ENCODE peak calls at places on chromosomes 7 and 10, in seven cellular contexts. One of them, this sample, is unnamed.

GRCh38 chr7:157446322-157446721 is 109.5 kb downstream of the DNAJB6 start:
- DNase-seq in Right ventricle myocardium superior: no peak
- DNase-seq in NCI-H2171: no peak
- DNase-seq in ovary: no peak
- DNase-seq in stimulated activated CD4-positive, alpha-beta T cell treated with anti-CD3 and anti-CD28 coated beads, Interleukin-1b, Interleukin-23, amount 100 ng/mL, for 48 hours: no peak
- DNase-seq in naive B cell: no peak
- DNase-seq in body of pancreas: no peak
- DNase-seq in this sample: no peak

GRCh38 chr10:101493249-101493648 is 94.8 kb downstream of the POLL start:
- DNase-seq in Right ventricle myocardium superior: no peak
- DNase-seq in NCI-H2171: no peak
- DNase-seq in ovary: no peak
- DNase-seq in stimulated activated CD4-positive, alpha-beta T cell treated with anti-CD3 and anti-CD28 coated beads, Interleukin-1b, Interleukin-23, amount 100 ng/mL, for 48 hours: no peak
- DNase-seq in naive B cell: no peak
- DNase-seq in body of pancreas: no peak
- DNase-seq in this sample: no peak

GRCh38 chr7:16728811-16729210 is 24.7 kb upstream of the TSPAN13 start:
- DNase-seq in Right ventricle myocardium superior: no peak
- DNase-seq in NCI-H2171: no peak
- DNase-seq in ovary: no peak
- DNase-seq in stimulated activated CD4-positive, alpha-beta T cell treated with anti-CD3 and anti-CD28 coated beads, Interleukin-1b, Interleukin-23, amount 100 ng/mL, for 48 hours: no peak
- DNase-seq in naive B cell: no peak
- DNase-seq in body of pancreas: no peak
- DNase-seq in this sample: no peak

GRCh38 chr10:14953452-14954000 is 370 bp downstream of the DCLRE1C start:
- DNase-seq in Right ventricle myocardium superior: peak
- DNase-seq in NCI-H2171: no peak
- DNase-seq in ovary: no peak
- DNase-seq in stimulated activated CD4-positive, alpha-beta T cell treated with anti-CD3 and anti-CD28 coated beads, Interleukin-1b, Interleukin-23, amount 100 ng/mL, for 48 hours: no peak
- DNase-seq in naive B cell: no peak
- DNase-seq in body of pancreas: peak
- DNase-seq in this sample: peak

GRCh38 chr10:17578603-17579002 is 38.6 kb downstream of the HACD1 start:
- DNase-seq in Right ventricle myocardium superior: no peak
- DNase-seq in NCI-H2171: no peak
- DNase-seq in ovary: no peak
- DNase-seq in stimulated activated CD4-positive, alpha-beta T cell treated with anti-CD3 and anti-CD28 coated beads, Interleukin-1b, Interleukin-23, amount 100 ng/mL, for 48 hours: no peak
- DNase-seq in naive B cell: no peak
- DNase-seq in body of pancreas: no peak
- DNase-seq in this sample: no peak

GRCh38 chr7:22219739-22220493 is 137.0 kb downstream of the RAPGEF5 start:
- DNase-seq in Right ventricle myocardium superior: no peak
- DNase-seq in NCI-H2171: no peak
- DNase-seq in ovary: no peak
- DNase-seq in stimulated activated CD4-positive, alpha-beta T cell treated with anti-CD3 and anti-CD28 coated beads, Interleukin-1b, Interleukin-23, amount 100 ng/mL, for 48 hours: no peak
- DNase-seq in naive B cell: no peak
- DNase-seq in body of pancreas: no peak
- DNase-seq in this sample: no peak

GRCh38 chr10:127578628-127579305 is 29.7 kb downstream of the NPS start:
- DNase-seq in Right ventricle myocardium superior: no peak
- DNase-seq in NCI-H2171: no peak
- DNase-seq in ovary: no peak
- DNase-seq in stimulated activated CD4-positive, alpha-beta T cell treated with anti-CD3 and anti-CD28 coated beads, Interleukin-1b, Interleukin-23, amount 100 ng/mL, for 48 hours: no peak
- DNase-seq in naive B cell: no peak
- DNase-seq in body of pancreas: no peak
- DNase-seq in this sample: no peak

GRCh38 chr10:21990449-21990848 is 13.1 kb downstream of the DNAJC1 start:
- DNase-seq in Right ventricle myocardium superior: no peak
- DNase-seq in NCI-H2171: no peak
- DNase-seq in ovary: no peak
- DNase-seq in stimulated activated CD4-positive, alpha-beta T cell treated with anti-CD3 and anti-CD28 coated beads, Interleukin-1b, Interleukin-23, amount 100 ng/mL, for 48 hours: no peak
- DNase-seq in naive B cell: no peak
- DNase-seq in body of pancreas: no peak
- DNase-seq in this sample: no peak

GRCh38 chr10:7986851-7987250 is 67.6 kb upstream of the GATA3 start:
- DNase-seq in Right ventricle myocardium superior: no peak
- DNase-seq in NCI-H2171: no peak
- DNase-seq in ovary: no peak
- DNase-seq in stimulated activated CD4-positive, alpha-beta T cell treated with anti-CD3 and anti-CD28 coated beads, Interleukin-1b, Interleukin-23, amount 100 ng/mL, for 48 hours: no peak
- DNase-seq in naive B cell: no peak
- DNase-seq in body of pancreas: no peak
- DNase-seq in this sample: no peak

GRCh38 chr7:133698127-133698526 is 429.0 kb upstream of the LRGUK start:
- DNase-seq in Right ventricle myocardium superior: no peak
- DNase-seq in NCI-H2171: no peak
- DNase-seq in ovary: no peak
- DNase-seq in stimulated activated CD4-positive, alpha-beta T cell treated with anti-CD3 and anti-CD28 coated beads, Interleukin-1b, Interleukin-23, amount 100 ng/mL, for 48 hours: no peak
- DNase-seq in naive B cell: no peak
- DNase-seq in body of pancreas: no peak
- DNase-seq in this sample: no peak

GRCh38 chr10:34967411-34967880 is 122.7 kb downstream of the CUL2 start:
- DNase-seq in Right ventricle myocardium superior: peak
- DNase-seq in NCI-H2171: no peak
- DNase-seq in ovary: peak
- DNase-seq in stimulated activated CD4-positive, alpha-beta T cell treated with anti-CD3 and anti-CD28 coated beads, Interleukin-1b, Interleukin-23, amount 100 ng/mL, for 48 hours: no peak
- DNase-seq in naive B cell: no peak
- DNase-seq in body of pancreas: peak
- DNase-seq in this sample: no peak

GRCh38 chr7:49774459-49775064 is 1.1 kb downstream of the VWC2 start:
- DNase-seq in Right ventricle myocardium superior: peak
- DNase-seq in NCI-H2171: no peak
- DNase-seq in ovary: no peak
- DNase-seq in stimulated activated CD4-positive, alpha-beta T cell treated with anti-CD3 and anti-CD28 coated beads, Interleukin-1b, Interleukin-23, amount 100 ng/mL, for 48 hours: no peak
- DNase-seq in naive B cell: no peak
- DNase-seq in body of pancreas: no peak
- DNase-seq in this sample: no peak

GRCh38 chr7:19919156-19920085 is 146.0 kb upstream of the TMEM196 start:
- DNase-seq in Right ventricle myocardium superior: no peak
- DNase-seq in NCI-H2171: no peak
- DNase-seq in ovary: no peak
- DNase-seq in stimulated activated CD4-positive, alpha-beta T cell treated with anti-CD3 and anti-CD28 coated beads, Interleukin-1b, Interleukin-23, amount 100 ng/mL, for 48 hours: no peak
- DNase-seq in naive B cell: no peak
- DNase-seq in body of pancreas: no peak
- DNase-seq in this sample: no peak

GRCh38 chr7:128409435-128410091 is at the start of gene IMPDH1:
- DNase-seq in Right ventricle myocardium superior: peak
- DNase-seq in NCI-H2171: peak
- DNase-seq in ovary: peak
- DNase-seq in stimulated activated CD4-positive, alpha-beta T cell treated with anti-CD3 and anti-CD28 coated beads, Interleukin-1b, Interleukin-23, amount 100 ng/mL, for 48 hours: peak
- DNase-seq in naive B cell: peak
- DNase-seq in body of pancreas: peak
- DNase-seq in this sample: peak

GRCh38 chr10:42960491-42961155 is 116.2 kb upstream of the RET start:
- DNase-seq in Right ventricle myocardium superior: peak
- DNase-seq in NCI-H2171: no peak
- DNase-seq in ovary: no peak
- DNase-seq in stimulated activated CD4-positive, alpha-beta T cell treated with anti-CD3 and anti-CD28 coated beads, Interleukin-1b, Interleukin-23, amount 100 ng/mL, for 48 hours: no peak
- DNase-seq in naive B cell: no peak
- DNase-seq in body of pancreas: no peak
- DNase-seq in this sample: peak

GRCh38 chr7:98479318-98479717 is 78.4 kb upstream of the BAIAP2L1 start:
- DNase-seq in Right ventricle myocardium superior: no peak
- DNase-seq in NCI-H2171: no peak
- DNase-seq in ovary: no peak
- DNase-seq in stimulated activated CD4-positive, alpha-beta T cell treated with anti-CD3 and anti-CD28 coated beads, Interleukin-1b, Interleukin-23, amount 100 ng/mL, for 48 hours: no peak
- DNase-seq in naive B cell: no peak
- DNase-seq in body of pancreas: no peak
- DNase-seq in this sample: no peak

GRCh38 chr10:42953684-42954674 is 122.9 kb upstream of the RET start:
- DNase-seq in Right ventricle myocardium superior: peak
- DNase-seq in NCI-H2171: no peak
- DNase-seq in ovary: no peak
- DNase-seq in stimulated activated CD4-positive, alpha-beta T cell treated with anti-CD3 and anti-CD28 coated beads, Interleukin-1b, Interleukin-23, amount 100 ng/mL, for 48 hours: no peak
- DNase-seq in naive B cell: no peak
- DNase-seq in body of pancreas: no peak
- DNase-seq in this sample: no peak

GRCh38 chr10:67804395-67804678 is 33.7 kb downstream of the DNAJC12 start:
- DNase-seq in Right ventricle myocardium superior: no peak
- DNase-seq in NCI-H2171: no peak
- DNase-seq in ovary: no peak
- DNase-seq in stimulated activated CD4-positive, alpha-beta T cell treated with anti-CD3 and anti-CD28 coated beads, Interleukin-1b, Interleukin-23, amount 100 ng/mL, for 48 hours: no peak
- DNase-seq in naive B cell: no peak
- DNase-seq in body of pancreas: peak
- DNase-seq in this sample: no peak

GRCh38 chr7:80147543-80148376 is 13.1 kb downstream of the GNAI1 start:
- DNase-seq in Right ventricle myocardium superior: no peak
- DNase-seq in NCI-H2171: no peak
- DNase-seq in ovary: no peak
- DNase-seq in stimulated activated CD4-positive, alpha-beta T cell treated with anti-CD3 and anti-CD28 coated beads, Interleukin-1b, Interleukin-23, amount 100 ng/mL, for 48 hours: no peak
- DNase-seq in naive B cell: no peak
- DNase-seq in body of pancreas: no peak
- DNase-seq in this sample: no peak

GRCh38 chr7:65477326-65477725 is 103.7 kb downstream of the ZNF92 start:
- DNase-seq in Right ventricle myocardium superior: no peak
- DNase-seq in NCI-H2171: peak
- DNase-seq in ovary: no peak
- DNase-seq in stimulated activated CD4-positive, alpha-beta T cell treated with anti-CD3 and anti-CD28 coated beads, Interleukin-1b, Interleukin-23, amount 100 ng/mL, for 48 hours: no peak
- DNase-seq in naive B cell: no peak
- DNase-seq in body of pancreas: peak
- DNase-seq in this sample: no peak

GRCh38 chr7:55590517-55591281 is 18.4 kb upstream of the VOPP1 start:
- DNase-seq in Right ventricle myocardium superior: no peak
- DNase-seq in NCI-H2171: no peak
- DNase-seq in ovary: no peak
- DNase-seq in stimulated activated CD4-positive, alpha-beta T cell treated with anti-CD3 and anti-CD28 coated beads, Interleukin-1b, Interleukin-23, amount 100 ng/mL, for 48 hours: no peak
- DNase-seq in naive B cell: no peak
- DNase-seq in body of pancreas: no peak
- DNase-seq in this sample: no peak

GRCh38 chr7:116583653-116584052 is 58.8 kb downstream of the CAV1 start:
- DNase-seq in Right ventricle myocardium superior: no peak
- DNase-seq in NCI-H2171: no peak
- DNase-seq in ovary: no peak
- DNase-seq in stimulated activated CD4-positive, alpha-beta T cell treated with anti-CD3 and anti-CD28 coated beads, Interleukin-1b, Interleukin-23, amount 100 ng/mL, for 48 hours: peak
- DNase-seq in naive B cell: peak
- DNase-seq in body of pancreas: no peak
- DNase-seq in this sample: no peak

GRCh38 chr7:134787720-134788119 is 8.3 kb downstream of the CALD1 start:
- DNase-seq in Right ventricle myocardium superior: no peak
- DNase-seq in NCI-H2171: no peak
- DNase-seq in ovary: no peak
- DNase-seq in stimulated activated CD4-positive, alpha-beta T cell treated with anti-CD3 and anti-CD28 coated beads, Interleukin-1b, Interleukin-23, amount 100 ng/mL, for 48 hours: no peak
- DNase-seq in naive B cell: no peak
- DNase-seq in body of pancreas: no peak
- DNase-seq in this sample: no peak

GRCh38 chr7:16268821-16269768 is 152.2 kb downstream of the CRPPA start:
- DNase-seq in Right ventricle myocardium superior: no peak
- DNase-seq in NCI-H2171: no peak
- DNase-seq in ovary: no peak
- DNase-seq in stimulated activated CD4-positive, alpha-beta T cell treated with anti-CD3 and anti-CD28 coated beads, Interleukin-1b, Interleukin-23, amount 100 ng/mL, for 48 hours: no peak
- DNase-seq in naive B cell: no peak
- DNase-seq in body of pancreas: no peak
- DNase-seq in this sample: peak

GRCh38 chr10:69180525-69181204 is 631 bp downstream of the SUPV3L1 start:
- DNase-seq in Right ventricle myocardium superior: peak
- DNase-seq in NCI-H2171: no peak
- DNase-seq in ovary: no peak
- DNase-seq in stimulated activated CD4-positive, alpha-beta T cell treated with anti-CD3 and anti-CD28 coated beads, Interleukin-1b, Interleukin-23, amount 100 ng/mL, for 48 hours: peak
- DNase-seq in naive B cell: no peak
- DNase-seq in body of pancreas: no peak
- DNase-seq in this sample: peak

GRCh38 chr10:70232155-70232858 is 922 bp downstream of the PPA1 start:
- DNase-seq in Right ventricle myocardium superior: peak
- DNase-seq in NCI-H2171: peak
- DNase-seq in ovary: peak
- DNase-seq in stimulated activated CD4-positive, alpha-beta T cell treated with anti-CD3 and anti-CD28 coated beads, Interleukin-1b, Interleukin-23, amount 100 ng/mL, for 48 hours: peak
- DNase-seq in naive B cell: no peak
- DNase-seq in body of pancreas: peak
- DNase-seq in this sample: peak

GRCh38 chr10:69315100-69315542 is 36.8 kb downstream of the HK1 start:
- DNase-seq in Right ventricle myocardium superior: no peak
- DNase-seq in NCI-H2171: no peak
- DNase-seq in ovary: no peak
- DNase-seq in stimulated activated CD4-positive, alpha-beta T cell treated with anti-CD3 and anti-CD28 coated beads, Interleukin-1b, Interleukin-23, amount 100 ng/mL, for 48 hours: no peak
- DNase-seq in naive B cell: no peak
- DNase-seq in body of pancreas: no peak
- DNase-seq in this sample: no peak

GRCh38 chr10:129467346-129468119 is 492 bp downstream of the MGMT start:
- DNase-seq in Right ventricle myocardium superior: peak
- DNase-seq in NCI-H2171: no peak
- DNase-seq in ovary: no peak
- DNase-seq in stimulated activated CD4-positive, alpha-beta T cell treated with anti-CD3 and anti-CD28 coated beads, Interleukin-1b, Interleukin-23, amount 100 ng/mL, for 48 hours: no peak
- DNase-seq in naive B cell: no peak
- DNase-seq in body of pancreas: peak
- DNase-seq in this sample: no peak

GRCh38 chr7:88020953-88021650 is 87.1 kb downstream of the ADAM22 start:
- DNase-seq in Right ventricle myocardium superior: no peak
- DNase-seq in NCI-H2171: no peak
- DNase-seq in ovary: no peak
- DNase-seq in stimulated activated CD4-positive, alpha-beta T cell treated with anti-CD3 and anti-CD28 coated beads, Interleukin-1b, Interleukin-23, amount 100 ng/mL, for 48 hours: no peak
- DNase-seq in naive B cell: no peak
- DNase-seq in body of pancreas: no peak
- DNase-seq in this sample: no peak

GRCh38 chr7:111029141-111029572 is 61.8 kb upstream of the LRRN3 start:
- DNase-seq in Right ventricle myocardium superior: no peak
- DNase-seq in NCI-H2171: no peak
- DNase-seq in ovary: no peak
- DNase-seq in stimulated activated CD4-positive, alpha-beta T cell treated with anti-CD3 and anti-CD28 coated beads, Interleukin-1b, Interleukin-23, amount 100 ng/mL, for 48 hours: no peak
- DNase-seq in naive B cell: no peak
- DNase-seq in body of pancreas: no peak
- DNase-seq in this sample: no peak

GRCh38 chr7:139341776-139342244 is 673 bp downstream of the FMC1 start:
- DNase-seq in Right ventricle myocardium superior: no peak
- DNase-seq in NCI-H2171: no peak
- DNase-seq in ovary: no peak
- DNase-seq in stimulated activated CD4-positive, alpha-beta T cell treated with anti-CD3 and anti-CD28 coated beads, Interleukin-1b, Interleukin-23, amount 100 ng/mL, for 48 hours: no peak
- DNase-seq in naive B cell: no peak
- DNase-seq in body of pancreas: no peak
- DNase-seq in this sample: peak

GRCh38 chr10:97454330-97455036 is 8.5 kb downstream of the ZDHHC16 start:
- DNase-seq in Right ventricle myocardium superior: no peak
- DNase-seq in NCI-H2171: no peak
- DNase-seq in ovary: peak
- DNase-seq in stimulated activated CD4-positive, alpha-beta T cell treated with anti-CD3 and anti-CD28 coated beads, Interleukin-1b, Interleukin-23, amount 100 ng/mL, for 48 hours: no peak
- DNase-seq in naive B cell: no peak
- DNase-seq in body of pancreas: peak
- DNase-seq in this sample: no peak

GRCh38 chr7:150503155-150503554 is 11.5 kb upstream of the GIMAP7 start:
- DNase-seq in Right ventricle myocardium superior: no peak
- DNase-seq in NCI-H2171: no peak
- DNase-seq in ovary: no peak
- DNase-seq in stimulated activated CD4-positive, alpha-beta T cell treated with anti-CD3 and anti-CD28 coated beads, Interleukin-1b, Interleukin-23, amount 100 ng/mL, for 48 hours: no peak
- DNase-seq in naive B cell: no peak
- DNase-seq in body of pancreas: no peak
- DNase-seq in this sample: no peak

GRCh38 chr7:80681272-80681885 is 42.9 kb downstream of the CD36 start:
- DNase-seq in Right ventricle myocardium superior: no peak
- DNase-seq in NCI-H2171: no peak
- DNase-seq in ovary: no peak
- DNase-seq in stimulated activated CD4-positive, alpha-beta T cell treated with anti-CD3 and anti-CD28 coated beads, Interleukin-1b, Interleukin-23, amount 100 ng/mL, for 48 hours: no peak
- DNase-seq in naive B cell: no peak
- DNase-seq in body of pancreas: no peak
- DNase-seq in this sample: no peak

GRCh38 chr10:16856092-16856491 is 38.9 kb upstream of the RSU1 start:
- DNase-seq in Right ventricle myocardium superior: no peak
- DNase-seq in NCI-H2171: no peak
- DNase-seq in ovary: no peak
- DNase-seq in stimulated activated CD4-positive, alpha-beta T cell treated with anti-CD3 and anti-CD28 coated beads, Interleukin-1b, Interleukin-23, amount 100 ng/mL, for 48 hours: no peak
- DNase-seq in naive B cell: no peak
- DNase-seq in body of pancreas: no peak
- DNase-seq in this sample: no peak

GRCh38 chr10:8331387-8331786 is 276.9 kb downstream of the GATA3 start:
- DNase-seq in Right ventricle myocardium superior: no peak
- DNase-seq in NCI-H2171: no peak
- DNase-seq in ovary: no peak
- DNase-seq in stimulated activated CD4-positive, alpha-beta T cell treated with anti-CD3 and anti-CD28 coated beads, Interleukin-1b, Interleukin-23, amount 100 ng/mL, for 48 hours: no peak
- DNase-seq in naive B cell: no peak
- DNase-seq in body of pancreas: no peak
- DNase-seq in this sample: no peak

GRCh38 chr7:148458263-148458662 is 132.3 kb upstream of the C7orf33 start:
- DNase-seq in Right ventricle myocardium superior: no peak
- DNase-seq in NCI-H2171: no peak
- DNase-seq in ovary: no peak
- DNase-seq in stimulated activated CD4-positive, alpha-beta T cell treated with anti-CD3 and anti-CD28 coated beads, Interleukin-1b, Interleukin-23, amount 100 ng/mL, for 48 hours: no peak
- DNase-seq in naive B cell: no peak
- DNase-seq in body of pancreas: no peak
- DNase-seq in this sample: no peak

GRCh38 chr7:143408686-143409551 is at the start of gene EPHA1:
- DNase-seq in Right ventricle myocardium superior: no peak
- DNase-seq in NCI-H2171: peak
- DNase-seq in ovary: no peak
- DNase-seq in stimulated activated CD4-positive, alpha-beta T cell treated with anti-CD3 and anti-CD28 coated beads, Interleukin-1b, Interleukin-23, amount 100 ng/mL, for 48 hours: no peak
- DNase-seq in naive B cell: no peak
- DNase-seq in body of pancreas: peak
- DNase-seq in this sample: no peak

This sample was measured in HTR-8/SVneo.